ENCODE peak calls at places on chromosome X, in six cellular contexts. F, H, T, U, C and M are unnamed samples.

GRCh38 chrX:20594985-20595384 is 328.3 kb upstream of the RPS6KA3 start:
- DNase-seq in C (no peak), T (no peak), H (no peak), F (no peak), U (no peak), M (no peak)

GRCh38 chrX:153519569-153520285 is 2.3 kb downstream of the ATP2B3 start:
- DNase-seq in C (no peak), H (no peak), U (no peak), F (no peak), T (no peak), M (no peak)

GRCh38 chrX:43860646-43861370 is 21.4 kb downstream of the MAOB start:
- DNase-seq in U (no peak), C (no peak), H (peak; percentile 23), F (no peak), T (no peak), M (no peak)

GRCh38 chrX:16671005-16671404 is 21.0 kb downstream of the S100G start:
- DNase-seq in C (no peak), T (no peak), U (no peak), H (no peak), F (peak; percentile 18), M (no peak)

GRCh38 chrX:3141031-3141430 is 99.8 kb downstream of the ARSF start:
- DNase-seq in T (no peak), H (no peak), F (no peak), C (no peak), U (no peak), M (no peak)

GRCh38 chrX:119759333-119759766 is 962 bp downstream of the SOWAHD start:
- DNase-seq in C (no peak), F (no peak), T (no peak), H (no peak), U (no peak), M (no peak)

GRCh38 chrX:8653956-8654355 is 78.0 kb downstream of the ANOS1 start:
- DNase-seq in U (no peak), T (no peak), C (no peak), F (no peak), H (no peak), M (no peak)

GRCh38 chrX:40205471-40205870 is 107.7 kb upstream of the BCOR start:
- DNase-seq in H (peak; percentile 7), T (no peak), U (no peak), C (no peak), F (no peak), M (no peak)

GRCh38 chrX:12583543-12583942 is 207.7 kb upstream of the PRPS2 start:
- DNase-seq in C (no peak), U (no peak), H (no peak), F (no peak), T (no peak), M (no peak)

GRCh38 chrX:136608295-136608933 is 39.5 kb upstream of the CD40LG start:
- DNase-seq in C (no peak), U (peak; percentile 16), H (peak; percentile 18), T (peak; percentile 62), F (no peak), M (no peak)

GRCh38 chrX:71214604-71215334 is 8.3 kb upstream of the GJB1 start:
- DNase-seq in U (no peak), F (no peak), T (no peak), H (peak; percentile 87), C (no peak), M (no peak)

GRCh38 chrX:135522878-135523693 is 2.6 kb downstream of the INTS6L start:
- DNase-seq in C (no peak), T (no peak), F (no peak), H (no peak), U (no peak), M (no peak)
- TF ChIP-seq CTCF in C (no peak), T (no peak), F (no peak), H (no peak), U (no peak), M (no peak)

DNA sequence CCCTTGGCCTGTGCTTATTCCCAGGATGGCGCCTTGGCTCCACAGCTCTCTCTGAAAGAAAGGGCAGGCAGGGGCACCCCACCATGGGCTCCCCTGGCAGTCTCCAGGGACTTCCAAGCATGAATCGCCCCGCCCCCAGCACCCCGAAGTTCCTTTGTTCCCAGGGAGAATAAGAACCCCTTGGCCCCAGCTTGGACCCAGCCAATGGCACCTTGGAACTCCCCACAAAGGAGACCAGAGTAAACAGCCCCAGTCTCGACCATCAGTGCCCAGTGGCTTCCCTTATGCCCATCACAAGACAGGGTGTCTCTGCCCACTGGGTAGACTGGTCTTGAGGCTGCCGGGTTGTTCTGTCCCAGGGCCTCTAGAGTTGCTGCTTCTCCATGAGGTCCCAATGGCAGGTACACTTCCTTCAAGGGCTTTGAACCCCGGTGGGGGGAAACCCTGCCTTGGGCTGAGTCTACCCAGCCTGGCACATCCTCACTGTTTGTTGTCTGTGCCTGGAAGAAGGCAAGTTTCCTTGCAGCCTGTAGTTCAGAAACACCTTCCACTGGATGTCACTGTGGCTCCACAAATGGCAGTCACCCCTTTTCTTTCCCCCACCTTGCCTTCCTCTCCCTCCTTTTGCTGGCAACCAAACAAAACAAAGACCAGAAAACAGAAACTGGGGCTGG is 30.8 kb downstream of the NBDY start:
- DNase-seq in U (no peak), F (no peak), H (no peak), T (no peak), C (no peak), M (no peak)
- TF ChIP-seq CTCF in U (no peak), F (no peak), H (no peak), T (no peak), C (no peak), M (no peak)

GRCh38 chrX:139844163-139844562 is 88.7 kb downstream of the ATP11C start:
- DNase-seq in T (no peak), F (no peak), U (no peak), H (no peak), C (no peak), M (no peak)
- TF ChIP-seq CTCF in T (no peak), F (no peak), U (no peak), H (no peak), C (no peak), M (no peak)

GRCh38 chrX:131675596-131676194 is 131.8 kb downstream of the OR13H1 start:
- DNase-seq in H (no peak), U (no peak), C (no peak), F (no peak), T (no peak), M (no peak)
- TF ChIP-seq CTCF in H (peak; percentile 24), U (no peak), C (no peak), F (no peak), T (peak; percentile 13), M (peak; percentile 13)